ENCODE peak calls at places on chromosomes 16 and 17, in seven cellular contexts. K, J, P, G, N, C and X are unnamed samples.

GRCh38 chr16:18839555-18839954 is 38.2 kb upstream of the ARL6IP1 start:
- DNase-seq in K (no peak), J (no peak), P (no peak), G (no peak), N (no peak), C (no peak), X (no peak)

GRCh38 chr16:4624827-4625616 is 396 bp downstream of the MGRN1 start:
- DNase-seq in K (peak; percentile 26), J (no peak), P (peak; percentile 94), G (peak; percentile 76), N (peak; percentile 74), C (no peak), X (peak; percentile 93)

GRCh38 chr17:71251276-71251675 is 869.5 kb upstream of the SOX9 start:
- DNase-seq in K (no peak), J (no peak), P (no peak), G (no peak), N (no peak), C (no peak), X (no peak)

GRCh38 chr17:76304226-76305134 is 3.6 kb downstream of the QRICH2 start:
- DNase-seq in K (no peak), J (no peak), P (no peak), G (peak; percentile 41), N (no peak), C (no peak), X (no peak)

GRCh38 chr17:60421273-60422161 is 772 bp upstream of the CHCT1 start:
- DNase-seq in K (no peak), J (no peak), P (peak; percentile 89), G (peak; percentile 93), N (peak; percentile 7), C (peak; percentile 72), X (peak; percentile 95)

GRCh38 chr16:72856797-72857196 is 191.1 kb downstream of the ZFHX3 start:
- DNase-seq in K (peak; percentile 42), J (no peak), P (peak; percentile 44), G (peak; percentile 37), N (peak; percentile 58), C (no peak), X (peak; percentile 82)

GRCh38 chr17:4998666-4999428 is 1.1 kb downstream of the KIF1C start:
- DNase-seq in K (no peak), J (no peak), P (peak; percentile 43), G (peak; percentile 20), N (no peak), C (no peak), X (peak; percentile 71)

GRCh38 chr16:51641191-51641765 is 490.2 kb upstream of the SALL1 start:
- DNase-seq in K (no peak), J (no peak), P (no peak), G (no peak), N (no peak), C (no peak), X (no peak)

GRCh38 chr16:17784073-17784472 is 313.3 kb upstream of the XYLT1 start:
- DNase-seq in K (no peak), J (no peak), P (peak; percentile 87), G (no peak), N (peak; percentile 45), C (no peak), X (peak; percentile 70)

GRCh38 chr16:10647264-10647720 is 47.4 kb downstream of the TEKT5 start:
- DNase-seq in K (no peak), J (no peak), P (no peak), G (no peak), N (no peak), C (no peak), X (no peak)